ENCODE peak calls at places on chromosomes 2 and 18, in five cellular contexts. One of them, this sample, is unnamed.
A peak's percentile ranks its signal among the peaks of the same experiment; 100 is the strongest.

GRCh38 chr2:25375989-25376545 is 34.3 kb upstream of the DNMT3A start:
- DNase-seq in ovary: no peak
- DNase-seq in A549: no peak
- DNase-seq in AG04449: no peak
- DNase-seq in Panc1: no peak
- DNase-seq in this sample: peak; percentile 61

GRCh38 chr18:48844271-48844670 is 106.5 kb downstream of the SMAD7 start:
- DNase-seq in ovary: no peak
- DNase-seq in A549: no peak
- DNase-seq in AG04449: no peak
- DNase-seq in Panc1: no peak
- DNase-seq in this sample: peak; percentile 33

GRCh38 chr18:48752478-48752877 is 198.3 kb downstream of the SMAD7 start:
- DNase-seq in ovary: no peak
- DNase-seq in A549: no peak
- DNase-seq in AG04449: no peak
- DNase-seq in Panc1: no peak
- DNase-seq in this sample: no peak

GRCh38 chr2:223760838-223761502 is 76.4 kb downstream of the AP1S3 start:
- DNase-seq in ovary: no peak
- DNase-seq in A549: peak; percentile 90
- DNase-seq in AG04449: peak; percentile 61
- DNase-seq in Panc1: peak; percentile 93
- DNase-seq in this sample: no peak

GRCh38 chr2:134718956-134719814 is at the start of gene TMEM163:
- DNase-seq in ovary: peak; percentile 21
- DNase-seq in A549: no peak
- DNase-seq in AG04449: no peak
- DNase-seq in Panc1: no peak
- DNase-seq in this sample: no peak

GRCh38 chr2:28444951-28445350 is 50.9 kb upstream of the PLB1 start:
- DNase-seq in ovary: no peak
- DNase-seq in A549: no peak
- DNase-seq in AG04449: no peak
- DNase-seq in Panc1: no peak
- DNase-seq in this sample: no peak

GRCh38 chr18:67916142-67916541 is 399.6 kb upstream of the DSEL start:
- DNase-seq in ovary: no peak
- DNase-seq in A549: peak; percentile 1
- DNase-seq in AG04449: no peak
- DNase-seq in Panc1: no peak
- DNase-seq in this sample: no peak

GRCh38 chr2:171166328-171166983 is 5.8 kb upstream of the TLK1 start:
- DNase-seq in ovary: no peak
- DNase-seq in A549: no peak
- DNase-seq in AG04449: no peak
- DNase-seq in Panc1: no peak
- DNase-seq in this sample: no peak

GRCh38 chr2:233063269-233063975 is 3.3 kb downstream of the INPP5D start:
- DNase-seq in ovary: no peak
- DNase-seq in A549: no peak
- DNase-seq in AG04449: no peak
- DNase-seq in Panc1: no peak
- DNase-seq in this sample: no peak

DNA sequence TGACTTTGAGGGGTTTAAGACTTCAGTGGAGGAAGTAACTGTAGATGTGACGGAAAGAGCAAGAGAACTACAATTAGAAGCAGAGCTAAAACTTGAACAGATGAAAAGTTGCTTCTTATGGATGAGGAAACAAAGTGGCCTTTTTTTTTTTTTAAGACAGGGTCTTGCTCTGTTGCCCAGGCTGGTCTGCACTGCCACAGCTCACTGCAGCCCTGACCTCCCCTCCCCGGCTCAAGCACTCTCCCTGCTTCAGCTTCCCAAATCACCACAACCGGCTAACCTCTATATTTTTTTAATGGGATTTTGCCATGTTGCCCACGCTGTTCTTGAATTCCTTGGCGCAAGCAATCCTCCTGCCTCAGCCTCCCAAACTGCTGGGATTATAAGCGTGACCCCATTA is 3.2 kb downstream of the MAP3K2 start:
- DNase-seq in ovary: no peak
- DNase-seq in A549: no peak
- DNase-seq in AG04449: no peak
- DNase-seq in Panc1: no peak
- DNase-seq in this sample: no peak
- H3K4me3 ChIP-seq in ovary: no peak overlapping the region
- H3K4me3 ChIP-seq in A549: no peak overlapping the region
- H3K4me3 ChIP-seq in AG04449: no peak overlapping the region
- H3K4me3 ChIP-seq in Panc1: no peak overlapping the region
- H3K4me3 ChIP-seq in this sample: no peak overlapping the region

GRCh38 chr2:191797937-191798873 is 48.7 kb downstream of the CAVIN2 start:
- DNase-seq in ovary: no peak
- DNase-seq in A549: no peak
- DNase-seq in AG04449: no peak
- DNase-seq in Panc1: no peak
- DNase-seq in this sample: no peak

GRCh38 chr2:191790737-191791136 is 56.2 kb downstream of the CAVIN2 start:
- DNase-seq in ovary: no peak
- DNase-seq in A549: no peak
- DNase-seq in AG04449: no peak
- DNase-seq in Panc1: no peak
- DNase-seq in this sample: no peak

GRCh38 chr2:191799526-191799925 is 47.4 kb downstream of the CAVIN2 start:
- DNase-seq in ovary: no peak
- DNase-seq in A549: no peak
- DNase-seq in AG04449: no peak
- DNase-seq in Panc1: no peak
- DNase-seq in this sample: no peak

GRCh38 chr2:191791953-191792560 is 54.8 kb downstream of the CAVIN2 start:
- DNase-seq in ovary: no peak
- DNase-seq in A549: no peak
- DNase-seq in AG04449: no peak
- DNase-seq in Panc1: no peak
- DNase-seq in this sample: no peak

DNA sequence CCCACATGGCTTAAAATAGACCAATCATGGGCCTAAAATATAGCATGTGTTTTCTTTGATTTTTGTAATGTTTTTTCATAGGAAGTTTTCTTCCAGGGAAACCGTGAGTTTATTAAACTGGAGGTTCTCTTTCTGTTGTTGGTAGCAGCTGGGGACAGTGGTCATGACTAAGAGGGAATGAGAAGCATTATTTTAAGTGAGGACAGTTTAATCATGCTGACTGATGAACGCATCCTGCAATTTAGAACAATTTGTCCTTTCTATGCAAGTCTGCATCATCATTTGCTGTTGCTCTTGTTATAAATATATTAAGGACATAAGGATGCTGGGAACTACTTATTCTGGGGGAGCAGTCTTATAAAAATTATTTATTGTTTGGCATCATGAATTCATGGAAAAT is 51.2 kb downstream of the CAVIN2 start:
- DNase-seq in ovary: no peak
- DNase-seq in A549: no peak
- DNase-seq in AG04449: no peak
- DNase-seq in Panc1: no peak
- DNase-seq in this sample: no peak
- H3K4me3 ChIP-seq in ovary: no peak overlapping the region
- H3K4me3 ChIP-seq in A549: no peak overlapping the region
- H3K4me3 ChIP-seq in AG04449: no peak overlapping the region
- H3K4me3 ChIP-seq in Panc1: no peak overlapping the region
- H3K4me3 ChIP-seq in this sample: no peak overlapping the region

GRCh38 chr2:240999001-240999791 is 778 bp downstream of the SNED1 start:
- DNase-seq in ovary: peak; percentile 67
- DNase-seq in A549: no peak
- DNase-seq in AG04449: no peak
- DNase-seq in Panc1: no peak
- DNase-seq in this sample: no peak

GRCh38 chr2:240998706-240999000 is 235 bp downstream of the SNED1 start:
- DNase-seq in ovary: no peak
- DNase-seq in A549: no peak
- DNase-seq in AG04449: no peak
- DNase-seq in Panc1: no peak
- DNase-seq in this sample: no peak

GRCh38 chr2:241001413-241002274 is 3.2 kb downstream of the SNED1 start:
- DNase-seq in ovary: no peak
- DNase-seq in A549: no peak
- DNase-seq in AG04449: no peak
- DNase-seq in Panc1: no peak
- DNase-seq in this sample: peak; percentile 72

GRCh38 chr2:241000831-241001321 is 2.5 kb downstream of the SNED1 start:
- DNase-seq in ovary: no peak
- DNase-seq in A549: no peak
- DNase-seq in AG04449: no peak
- DNase-seq in Panc1: no peak
- DNase-seq in this sample: peak; percentile 68

DNA sequence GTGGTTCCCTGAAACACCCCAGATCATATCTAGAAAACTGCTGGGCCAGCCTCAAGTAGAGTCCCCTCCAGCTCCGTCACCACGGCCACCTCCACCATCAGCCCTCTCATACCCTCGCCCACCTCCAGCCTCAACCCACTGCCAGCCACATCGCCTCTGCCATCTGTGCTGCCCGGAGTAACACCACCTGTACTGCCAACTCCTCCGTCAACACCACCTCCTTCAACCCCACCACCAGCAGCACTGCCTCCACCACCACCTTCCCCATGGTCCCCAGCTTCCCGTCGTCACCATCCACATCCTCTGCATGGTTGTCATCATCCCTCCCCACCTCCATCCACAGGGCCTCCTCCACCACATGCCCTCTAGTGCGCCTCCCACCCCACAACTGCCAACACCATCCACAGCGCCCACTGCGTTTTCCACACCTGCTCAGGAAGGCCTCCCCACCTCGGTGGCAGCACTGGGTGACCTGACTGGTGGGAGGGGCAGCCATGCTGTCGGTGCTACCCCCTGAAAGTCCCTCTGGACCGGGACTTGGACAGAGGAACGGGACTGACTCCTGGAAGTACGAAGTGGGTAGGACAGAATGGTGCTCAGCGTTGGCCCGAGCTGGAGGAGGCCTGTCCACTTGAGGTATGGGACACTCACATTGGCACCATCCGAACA is 1.6 kb downstream of the SNED1 start:
- DNase-seq in ovary: no peak
- DNase-seq in A549: no peak
- DNase-seq in AG04449: no peak
- DNase-seq in Panc1: no peak
- DNase-seq in this sample: no peak
- H3K4me3 ChIP-seq in ovary: peak overlapping the region; percentile 53
- H3K4me3 ChIP-seq in A549: no peak overlapping the region
- H3K4me3 ChIP-seq in AG04449: no peak overlapping the region
- H3K4me3 ChIP-seq in Panc1: peak overlapping the region; percentile 48
- H3K4me3 ChIP-seq in this sample: peak overlapping the region; percentile 83

GRCh38 chr18:74092922-74093321 is 54.7 kb downstream of the FBXO15 start:
- DNase-seq in ovary: no peak
- DNase-seq in A549: no peak
- DNase-seq in AG04449: no peak
- DNase-seq in Panc1: no peak
- DNase-seq in this sample: no peak
- H3K4me3 ChIP-seq in ovary: no peak overlapping the region
- H3K4me3 ChIP-seq in A549: no peak overlapping the region
- H3K4me3 ChIP-seq in AG04449: no peak overlapping the region
- H3K4me3 ChIP-seq in Panc1: no peak overlapping the region
- H3K4me3 ChIP-seq in this sample: no peak overlapping the region

DNA sequence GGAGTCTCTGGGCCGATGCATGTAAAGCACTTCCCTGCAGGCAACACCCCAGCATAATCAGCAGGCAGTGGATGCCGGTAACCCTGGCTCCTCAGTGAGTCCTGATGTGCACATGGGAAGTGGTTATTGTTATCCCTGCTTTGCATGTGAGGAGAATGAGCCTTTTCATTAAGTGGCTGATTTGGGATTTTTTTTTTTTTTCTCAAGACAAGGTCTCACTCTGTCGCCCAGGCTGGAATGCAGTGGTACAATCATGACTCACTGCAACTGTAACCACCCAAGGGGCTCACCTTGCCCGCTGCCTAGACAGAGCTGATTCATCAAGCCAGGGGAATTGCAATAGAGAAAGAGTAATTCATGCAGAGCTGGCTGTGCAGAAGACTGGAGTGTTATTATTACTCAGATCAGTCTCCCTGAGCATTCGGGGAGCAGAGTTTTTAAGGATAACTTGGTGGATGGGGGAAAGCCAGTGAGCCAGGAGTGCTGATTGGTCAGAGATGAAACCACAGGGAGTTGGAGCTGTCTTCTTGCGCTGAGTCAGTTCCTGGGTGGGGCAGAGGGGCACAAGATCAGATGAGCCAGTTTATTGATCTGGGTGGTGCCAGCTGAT is 95.4 kb downstream of the SOCS6 start:
- DNase-seq in ovary: no peak
- DNase-seq in A549: peak; percentile 91
- DNase-seq in AG04449: peak; percentile 40
- DNase-seq in Panc1: peak; percentile 73
- DNase-seq in this sample: no peak
- H3K4me3 ChIP-seq in ovary: no peak overlapping the region
- H3K4me3 ChIP-seq in A549: peak overlapping the region; percentile 15
- H3K4me3 ChIP-seq in AG04449: peak overlapping the region; percentile 9
- H3K4me3 ChIP-seq in Panc1: peak overlapping the region; percentile 38
- H3K4me3 ChIP-seq in this sample: no peak overlapping the region

GRCh38 chr2:162782138-162782537 is 56.4 kb downstream of the KCNH7 start:
- DNase-seq in ovary: no peak
- DNase-seq in A549: no peak
- DNase-seq in AG04449: no peak
- DNase-seq in Panc1: no peak
- DNase-seq in this sample: no peak
- H3K4me3 ChIP-seq in ovary: no peak overlapping the region
- H3K4me3 ChIP-seq in A549: no peak overlapping the region
- H3K4me3 ChIP-seq in AG04449: no peak overlapping the region
- H3K4me3 ChIP-seq in Panc1: no peak overlapping the region
- H3K4me3 ChIP-seq in this sample: no peak overlapping the region

DNA sequence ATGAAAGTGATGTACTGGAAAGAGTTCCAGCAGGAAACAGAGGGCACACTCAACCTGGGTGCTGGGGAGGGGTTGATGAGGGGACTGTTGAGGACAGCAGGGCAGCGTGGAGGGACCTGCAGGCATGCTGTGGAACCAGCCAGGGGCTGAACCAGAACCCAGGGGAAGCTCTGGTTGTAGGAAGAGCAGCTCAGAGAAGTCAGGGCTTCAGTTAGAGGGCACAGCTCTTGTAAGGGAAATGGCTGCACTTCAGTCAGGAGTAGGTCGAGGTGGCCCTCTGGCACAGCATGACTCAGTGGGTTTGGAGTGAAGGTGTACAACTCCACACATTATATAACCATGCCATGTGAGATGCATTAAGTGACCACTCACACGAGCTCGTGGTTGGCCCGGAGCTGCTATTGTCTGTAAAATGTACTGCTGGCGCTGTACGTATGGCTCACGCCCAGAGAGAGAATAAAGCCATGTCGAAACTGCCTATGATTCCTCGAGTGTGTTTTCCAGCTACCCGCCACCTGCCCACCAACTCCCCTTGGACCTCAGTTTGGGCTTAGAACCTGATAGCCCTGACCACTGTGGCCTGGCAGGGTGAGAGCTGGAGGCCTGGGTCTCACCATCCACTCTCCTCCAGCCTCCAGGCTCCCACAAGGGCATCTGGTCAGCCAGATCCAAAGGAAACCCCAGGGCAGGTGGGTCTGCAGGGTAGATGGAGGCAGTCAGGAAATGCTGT is 136.5 kb upstream of the HS6ST1 start:
- DNase-seq in ovary: no peak
- DNase-seq in A549: no peak
- DNase-seq in AG04449: no peak
- DNase-seq in Panc1: no peak
- DNase-seq in this sample: no peak
- H3K4me3 ChIP-seq in ovary: no peak overlapping the region
- H3K4me3 ChIP-seq in A549: no peak overlapping the region
- H3K4me3 ChIP-seq in AG04449: no peak overlapping the region
- H3K4me3 ChIP-seq in Panc1: no peak overlapping the region
- H3K4me3 ChIP-seq in this sample: no peak overlapping the region